ENCODE peak calls at places on chromosomes 5 and 9, in nine cellular contexts. I is heart right ventricle, Q is SJSA1, F is mesenchymal stem cell, K is PC-3, G is H7, U is left ventricle myocardium inferior, P is heart left ventricle, C is foreskin fibroblast. M is an unnamed sample.

GRCh38 chr9:122318284-122318683 is 52.5 kb upstream of the PTGS1 start:
- DNase-seq in I (no peak), Q (no peak), F (no peak), K (no peak), G (no peak), U (no peak), P (peak), C (no peak), M (no peak)

GRCh38 chr9:36891341-36891811 is 142.7 kb downstream of the PAX5 start:
- DNase-seq in I (no peak), Q (no peak), F (no peak), K (no peak), G (no peak), U (no peak), P (no peak), C (no peak), M (no peak)

GRCh38 chr9:82273121-82273520 is 284.5 kb downstream of the SPATA31D1 start:
- DNase-seq in I (no peak), Q (peak), F (no peak), K (peak), G (no peak), U (no peak), P (no peak), C (peak), M (no peak)

GRCh38 chr5:60287174-60287771 is 393.7 kb upstream of the PDE4D start:
- DNase-seq in I (peak), Q (peak), F (peak), K (peak), G (peak), U (peak), P (no peak), C (peak), M (peak)

GRCh38 chr5:54645888-54646284 is 128.3 kb downstream of the SNX18 start:
- DNase-seq in I (no peak), Q (no peak), F (no peak), K (no peak), G (no peak), U (no peak), P (no peak), C (peak), M (no peak)

GRCh38 chr9:129252937-129253819 is 75.1 kb upstream of the IER5L start:
- DNase-seq in I (peak), Q (no peak), F (no peak), K (no peak), G (no peak), U (peak), P (peak), C (no peak), M (no peak)

GRCh38 chr5:36373527-36374086 is 71.9 kb upstream of the RANBP3L start:
- DNase-seq in I (peak), Q (no peak), F (peak), K (peak), G (no peak), U (peak), P (peak), C (peak), M (no peak)

GRCh38 chr5:150613991-150614650 is 26.3 kb upstream of the SYNPO start:
- DNase-seq in I (peak), Q (no peak), F (no peak), K (no peak), G (peak), U (peak), P (peak), C (no peak), M (no peak)

GRCh38 chr5:206406-206805 is 11.5 kb downstream of the CCDC127 start:
- DNase-seq in I (no peak), Q (no peak), F (peak), K (no peak), G (peak), U (no peak), P (peak), C (peak), M (no peak)

GRCh38 chr9:108486791-108487190 is 369.0 kb downstream of the ACTL7B start:
- DNase-seq in I (no peak), Q (peak), F (peak), K (no peak), G (no peak), U (no peak), P (no peak), C (peak), M (no peak)

GRCh38 chr9:89408628-89409101 is 89.2 kb downstream of the SEMA4D start:
- DNase-seq in I (no peak), Q (peak), F (no peak), K (peak), G (no peak), U (no peak), P (no peak), C (no peak), M (no peak)

GRCh38 chr9:4832786-4833579 is 40.2 kb downstream of the RCL1 start:
- DNase-seq in I (no peak), Q (peak), F (peak), K (peak), G (no peak), U (no peak), P (no peak), C (peak), M (peak)

GRCh38 chr9:108271646-108272349 is 584.0 kb downstream of the ACTL7B start:
- DNase-seq in I (no peak), Q (peak), F (peak), K (peak), G (peak), U (no peak), P (no peak), C (peak), M (peak)

GRCh38 chr9:133999866-134000265 is 7.7 kb upstream of the VAV2 start:
- DNase-seq in I (no peak), Q (no peak), F (no peak), K (no peak), G (no peak), U (no peak), P (no peak), C (no peak), M (no peak)

GRCh38 chr5:87340716-87341115 is 72.0 kb downstream of the CCNH start:
- DNase-seq in I (no peak), Q (no peak), F (no peak), K (no peak), G (no peak), U (no peak), P (no peak), C (no peak), M (no peak)

GRCh38 chr9:134641173-134641985 is at the start of gene COL5A1:
- DNase-seq in I (peak), Q (peak), F (peak), K (peak), G (peak), U (peak), P (peak), C (peak), M (no peak)

GRCh38 chr9:36074055-36074454 is 37.3 kb downstream of the RECK start:
- DNase-seq in I (no peak), Q (no peak), F (no peak), K (no peak), G (no peak), U (no peak), P (no peak), C (no peak), M (no peak)

GRCh38 chr5:180541710-180542109 is 47.5 kb downstream of the CNOT6 start:
- DNase-seq in I (no peak), Q (no peak), F (no peak), K (no peak), G (no peak), U (no peak), P (no peak), C (no peak), M (no peak)

GRCh38 chr9:134930404-134930803 is 12.7 kb upstream of the FCN1 start:
- DNase-seq in I (no peak), Q (no peak), F (no peak), K (no peak), G (peak), U (no peak), P (no peak), C (no peak), M (no peak)

GRCh38 chr5:57891443-57891842 is 408.8 kb upstream of the ACTBL2 start:
- DNase-seq in I (no peak), Q (no peak), F (no peak), K (no peak), G (no peak), U (no peak), P (no peak), C (no peak), M (no peak)

GRCh38 chr5:154345255-154345952 is 100.4 kb upstream of the SAP30L start:
- DNase-seq in I (no peak), Q (no peak), F (no peak), K (no peak), G (no peak), U (no peak), P (no peak), C (no peak), M (no peak)

GRCh38 chr5:80061005-80061404 is 25.9 kb downstream of the THBS4 start:
- DNase-seq in I (no peak), Q (no peak), F (peak), K (no peak), G (no peak), U (no peak), P (no peak), C (peak), M (no peak)

GRCh38 chr5:108339220-108339619 is 42.7 kb downstream of the FBXL17 start:
- DNase-seq in I (no peak), Q (no peak), F (no peak), K (peak), G (no peak), U (no peak), P (no peak), C (no peak), M (no peak)

GRCh38 chr5:147348046-147348445 is 113.2 kb downstream of the STK32A start:
- DNase-seq in I (no peak), Q (no peak), F (no peak), K (peak), G (no peak), U (no peak), P (no peak), C (no peak), M (no peak)

GRCh38 chr5:154265197-154265578 is 74.7 kb downstream of the GALNT10 start:
- DNase-seq in I (no peak), Q (no peak), F (no peak), K (no peak), G (no peak), U (no peak), P (no peak), C (no peak), M (no peak)

GRCh38 chr9:12544700-12545099 is 148.5 kb upstream of the TYRP1 start:
- DNase-seq in I (no peak), Q (no peak), F (no peak), K (no peak), G (no peak), U (no peak), P (no peak), C (no peak), M (no peak)

GRCh38 chr9:72930828-72931227 is 22.0 kb downstream of the ALDH1A1 start:
- DNase-seq in I (no peak), Q (no peak), F (no peak), K (no peak), G (peak), U (no peak), P (no peak), C (no peak), M (no peak)

GRCh38 chr5:126868961-126869451 is 92.1 kb downstream of the LMNB1 start:
- DNase-seq in I (peak), Q (no peak), F (no peak), K (no peak), G (peak), U (no peak), P (no peak), C (peak), M (no peak)

GRCh38 chr5:83554686-83555085 is 83.1 kb downstream of the VCAN start:
- DNase-seq in I (no peak), Q (peak), F (no peak), K (peak), G (no peak), U (no peak), P (no peak), C (no peak), M (no peak)

GRCh38 chr5:83552275-83552674 is 80.7 kb downstream of the VCAN start:
- DNase-seq in I (no peak), Q (no peak), F (no peak), K (peak), G (no peak), U (no peak), P (no peak), C (no peak), M (no peak)

GRCh38 chr5:83554133-83554532 is 82.6 kb downstream of the VCAN start:
- DNase-seq in I (no peak), Q (no peak), F (no peak), K (no peak), G (no peak), U (no peak), P (no peak), C (no peak), M (no peak)

GRCh38 chr5:83551826-83552225 is 80.3 kb downstream of the VCAN start:
- DNase-seq in I (no peak), Q (peak), F (peak), K (peak), G (no peak), U (no peak), P (no peak), C (peak), M (no peak)

GRCh38 chr5:83553000-83553486 is 81.5 kb downstream of the VCAN start:
- DNase-seq in I (peak), Q (no peak), F (no peak), K (no peak), G (no peak), U (peak), P (peak), C (peak), M (no peak)
- H3K4me3 ChIP-seq in I (no peak), Q (no peak), F (no peak), K (no peak), G (no peak), U (no peak), P (no peak), C (no peak), M (no peak)

GRCh38 chr5:143244000-143244736 is 159.3 kb downstream of the NR3C1 start:
- DNase-seq in I (no peak), Q (peak), F (peak), K (peak), G (no peak), U (peak), P (peak), C (peak), M (peak)

GRCh38 chr5:143243103-143243502 is 160.4 kb downstream of the NR3C1 start:
- DNase-seq in I (no peak), Q (peak), F (no peak), K (no peak), G (no peak), U (no peak), P (no peak), C (no peak), M (no peak)

GRCh38 chr5:143245929-143246561 is 157.4 kb downstream of the NR3C1 start:
- DNase-seq in I (no peak), Q (peak), F (peak), K (peak), G (no peak), U (no peak), P (no peak), C (peak), M (peak)

GRCh38 chr5:143247134-143247815 is 156.2 kb downstream of the NR3C1 start:
- DNase-seq in I (no peak), Q (no peak), F (no peak), K (no peak), G (no peak), U (no peak), P (no peak), C (no peak), M (no peak)

GRCh38 chr5:143244990-143245389 is 158.5 kb downstream of the NR3C1 start:
- DNase-seq in I (no peak), Q (no peak), F (peak), K (peak), G (no peak), U (no peak), P (no peak), C (no peak), M (no peak)
- H3K4me3 ChIP-seq in I (no peak), Q (no peak), F (no peak), K (peak), G (no peak), U (no peak), P (no peak), C (no peak), M (no peak)

DNA sequence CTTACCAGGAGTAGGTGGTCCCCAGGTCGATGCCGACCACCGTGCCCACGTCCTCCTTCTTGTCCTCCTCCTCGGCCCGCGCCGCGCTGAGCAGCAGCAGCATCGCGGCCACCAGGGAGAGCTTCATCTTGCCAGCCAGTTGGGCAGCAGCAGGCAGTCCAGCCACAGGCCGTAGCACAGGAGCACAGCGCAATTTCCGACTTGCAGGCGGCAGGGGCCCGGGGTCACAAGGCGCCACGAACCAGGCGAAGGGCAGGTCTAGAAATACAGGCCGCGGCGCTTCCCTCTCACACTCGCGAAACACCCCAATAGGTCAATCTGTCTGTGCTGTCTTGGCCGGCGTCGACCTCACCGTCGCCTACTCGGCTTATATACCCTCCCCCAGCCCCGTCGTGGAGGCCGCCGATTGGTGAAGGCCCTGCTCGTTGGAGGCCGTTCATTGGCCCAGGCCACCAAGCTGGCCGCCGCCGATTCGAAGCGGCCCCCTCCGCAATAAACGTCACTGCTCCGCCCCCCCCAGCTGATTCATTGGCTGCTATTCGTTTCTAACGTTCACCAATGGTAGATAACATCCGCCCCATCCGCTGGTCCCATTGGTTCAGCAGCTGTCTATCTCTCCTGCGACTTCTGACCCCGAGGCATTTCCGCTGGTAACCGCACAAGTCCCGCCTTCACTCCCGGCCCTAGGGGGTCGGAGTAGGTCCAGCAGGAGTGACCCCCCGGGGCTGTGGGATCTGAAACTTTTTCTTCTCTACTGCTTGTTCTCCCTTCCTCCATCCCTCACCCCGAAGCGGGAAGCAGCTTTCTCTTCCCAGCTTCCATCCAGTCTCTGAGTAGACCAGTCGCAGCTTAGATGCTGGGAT is at the start of gene HSPA5:
- DNase-seq in I (peak), Q (peak), F (peak), K (peak), G (peak), U (peak), P (peak), C (peak), M (peak)
- H3K4me3 ChIP-seq in I (peak), Q (peak), F (peak), K (peak), G (peak), U (peak), P (peak), C (peak), M (peak)

GRCh38 chr9:126516936-126517750 is 96.6 kb upstream of the LMX1B start:
- DNase-seq in I (peak), Q (peak), F (peak), K (peak), G (peak), U (peak), P (peak), C (peak), M (no peak)
- H3K4me3 ChIP-seq in I (peak), Q (peak), F (no peak), K (peak), G (no peak), U (peak), P (peak), C (peak), M (peak)

GRCh38 chr9:121304707-121305106 is 36.7 kb downstream of the GSN start:
- DNase-seq in I (no peak), Q (no peak), F (no peak), K (no peak), G (no peak), U (no peak), P (peak), C (no peak), M (no peak)

GRCh38 chr9:121303456-121304451 is 35.8 kb downstream of the GSN start:
- DNase-seq in I (no peak), Q (no peak), F (no peak), K (no peak), G (no peak), U (no peak), P (peak), C (no peak), M (no peak)

GRCh38 chr9:121301881-121302286 is 33.9 kb downstream of the GSN start:
- DNase-seq in I (no peak), Q (no peak), F (no peak), K (no peak), G (no peak), U (no peak), P (no peak), C (no peak), M (no peak)

GRCh38 chr9:121302341-121302740 is 34.4 kb downstream of the GSN start:
- DNase-seq in I (no peak), Q (no peak), F (no peak), K (no peak), G (no peak), U (no peak), P (peak), C (no peak), M (no peak)

GRCh38 chr9:121302786-121303185 is 34.8 kb downstream of the GSN start:
- DNase-seq in I (no peak), Q (no peak), F (no peak), K (no peak), G (no peak), U (no peak), P (peak), C (no peak), M (no peak)
- H3K4me3 ChIP-seq in I (peak), Q (no peak), F (no peak), K (no peak), G (no peak), U (peak), P (peak), C (no peak), M (no peak)

GRCh38 chr5:168529361-168530234 is 493 bp downstream of the FBLL1 start:
- DNase-seq in I (no peak), Q (no peak), F (peak), K (no peak), G (peak), U (no peak), P (peak), C (peak), M (no peak)

GRCh38 chr5:168531191-168531590 is 2.1 kb downstream of the FBLL1 start:
- DNase-seq in I (no peak), Q (no peak), F (no peak), K (no peak), G (no peak), U (no peak), P (no peak), C (no peak), M (no peak)

GRCh38 chr5:168531987-168532386 is 2.9 kb downstream of the FBLL1 start:
- DNase-seq in I (no peak), Q (no peak), F (no peak), K (no peak), G (no peak), U (no peak), P (no peak), C (no peak), M (no peak)

GRCh38 chr5:168532471-168532870 is 3.4 kb downstream of the FBLL1 start:
- DNase-seq in I (no peak), Q (no peak), F (no peak), K (no peak), G (peak), U (no peak), P (no peak), C (no peak), M (no peak)

DNA sequence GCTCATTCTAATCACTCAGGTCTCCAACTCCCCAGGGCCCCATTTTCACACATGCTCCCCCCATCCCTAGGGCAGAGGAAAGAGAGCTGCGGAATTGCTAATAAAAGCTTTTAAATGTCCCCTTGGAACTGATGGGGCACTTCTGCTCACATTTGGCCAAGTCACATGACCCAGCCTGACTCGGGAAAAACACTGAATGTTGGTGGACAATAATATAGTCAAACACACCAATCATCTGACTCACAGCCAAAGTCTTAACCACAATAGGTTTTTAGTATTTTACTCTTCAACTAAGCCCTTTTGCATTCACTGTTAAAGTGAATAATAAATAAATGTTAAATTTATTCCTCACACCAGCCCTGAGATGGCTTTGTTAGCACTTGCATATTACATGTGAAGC is 1.6 kb downstream of the FBLL1 start:
- DNase-seq in I (no peak), Q (no peak), F (no peak), K (peak), G (no peak), U (no peak), P (no peak), C (peak), M (no peak)
- H3K4me3 ChIP-seq in I (no peak), Q (no peak), F (no peak), K (no peak), G (no peak), U (no peak), P (no peak), C (no peak), M (no peak)

GRCh38 chr9:120778758-120779157 is 14.5 kb downstream of the FBXW2 start:
- DNase-seq in I (no peak), Q (no peak), F (no peak), K (no peak), G (no peak), U (no peak), P (no peak), C (no peak), M (no peak)
- H3K4me3 ChIP-seq in I (no peak), Q (no peak), F (no peak), K (no peak), G (no peak), U (no peak), P (no peak), C (no peak), M (no peak)

GRCh38 chr5:74182603-74183002 is 457.9 kb downstream of the ENC1 start:
- DNase-seq in I (no peak), Q (no peak), F (no peak), K (no peak), G (no peak), U (no peak), P (no peak), C (no peak), M (no peak)
- H3K4me3 ChIP-seq in I (no peak), Q (no peak), F (no peak), K (no peak), G (no peak), U (no peak), P (no peak), C (no peak), M (no peak)

GRCh38 chr9:91949293-91949945 is 609 bp downstream of the ROR2 start:
- DNase-seq in I (no peak), Q (no peak), F (peak), K (no peak), G (peak), U (no peak), P (peak), C (peak), M (no peak)
- H3K4me3 ChIP-seq in I (peak), Q (peak), F (peak), K (no peak), G (peak), U (peak), P (peak), C (peak), M (peak)